ENCODE peak calls at places on chromosomes 4 and X, in ten cellular contexts. D, P, R, J, E, U, I, A, L and T are unnamed samples.

GRCh38 chrX:8245411-8245810 is 74.3 kb upstream of the VCX2 start:
- DNase-seq in D (no peak), P (no peak), R (no peak), J (no peak), E (no peak), U (no peak), I (peak), A (no peak), L (no peak), T (no peak)

GRCh38 chr4:173524218-173525117 is 5.6 kb downstream of the HAND2 start:
- DNase-seq in D (no peak), P (no peak), R (no peak), J (no peak), E (no peak), U (no peak), I (peak), A (no peak), L (no peak), T (no peak)

GRCh38 chr4:153152453-153153338 is 51.5 kb upstream of the TRIM2 start:
- DNase-seq in D (peak), P (peak), R (no peak), J (peak), E (peak), U (peak), I (peak), A (peak), L (peak), T (no peak)

GRCh38 chr4:80925293-80925692 is 105.2 kb upstream of the BMP3 start:
- DNase-seq in D (no peak), P (no peak), R (no peak), J (no peak), E (no peak), U (no peak), I (no peak), A (no peak), L (no peak), T (no peak)

GRCh38 chr4:136664988-136665387 is 867.3 kb downstream of the PCDH18 start:
- DNase-seq in D (no peak), P (peak), R (no peak), J (no peak), E (no peak), U (no peak), I (no peak), A (no peak), L (no peak), T (no peak)

GRCh38 chr4:54942735-54943134 is 182.7 kb downstream of the KDR start:
- DNase-seq in D (no peak), P (no peak), R (no peak), J (peak), E (no peak), U (no peak), I (no peak), A (peak), L (no peak), T (no peak)

GRCh38 chrX:64571011-64571410 is 175.8 kb upstream of the MTMR8 start:
- DNase-seq in D (no peak), P (no peak), R (no peak), J (no peak), E (no peak), U (no peak), I (peak), A (no peak), L (no peak), T (no peak)

GRCh38 chr4:168474660-168475320 is 5.5 kb downstream of the DDX60L start:
- DNase-seq in D (no peak), P (no peak), R (no peak), J (no peak), E (no peak), U (no peak), I (no peak), A (no peak), L (no peak), T (no peak)

GRCh38 chr4:85725727-85726170 is 250.8 kb downstream of the ARHGAP24 start:
- DNase-seq in D (no peak), P (no peak), R (no peak), J (no peak), E (no peak), U (no peak), I (peak), A (no peak), L (no peak), T (no peak)

GRCh38 chr4:159048166-159048886 is 54.6 kb upstream of the RAPGEF2 start:
- DNase-seq in D (peak), P (peak), R (peak), J (no peak), E (no peak), U (no peak), I (peak), A (no peak), L (peak), T (no peak)

GRCh38 chr4:152860057-152860456 is 76.1 kb upstream of the FHDC1 start:
- DNase-seq in D (no peak), P (no peak), R (no peak), J (no peak), E (no peak), U (no peak), I (peak), A (no peak), L (no peak), T (no peak)

GRCh38 chr4:85495621-85496020 is 20.7 kb downstream of the ARHGAP24 start:
- DNase-seq in D (no peak), P (no peak), R (no peak), J (no peak), E (no peak), U (no peak), I (no peak), A (no peak), L (no peak), T (no peak)

GRCh38 chr4:153205757-153206156 is 1.5 kb downstream of the TRIM2 start:
- DNase-seq in D (no peak), P (no peak), R (no peak), J (peak), E (no peak), U (peak), I (peak), A (peak), L (peak), T (peak)

GRCh38 chr4:2478220-2478619 is 9.3 kb downstream of the RNF4 start:
- DNase-seq in D (no peak), P (no peak), R (no peak), J (no peak), E (no peak), U (no peak), I (no peak), A (no peak), L (no peak), T (no peak)

GRCh38 chr4:94171616-94172015 is 36.0 kb upstream of the SMARCAD1 start:
- DNase-seq in D (no peak), P (peak), R (no peak), J (no peak), E (no peak), U (no peak), I (no peak), A (no peak), L (no peak), T (no peak)

GRCh38 chr4:8157496-8157895 is 1.1 kb downstream of the ABLIM2 start:
- DNase-seq in D (peak), P (no peak), R (no peak), J (no peak), E (no peak), U (no peak), I (no peak), A (no peak), L (no peak), T (no peak)

GRCh38 chrX:140766024-140766611 is 56.6 kb downstream of the LINC00632 start:
- DNase-seq in D (peak), P (peak), R (peak), J (peak), E (peak), U (peak), I (peak), A (peak), L (peak), T (peak)

GRCh38 chr4:7876096-7876993 is 63.3 kb downstream of the AFAP1 start:
- DNase-seq in D (no peak), P (no peak), R (no peak), J (peak), E (no peak), U (peak), I (peak), A (peak), L (peak), T (no peak)

GRCh38 chr4:90127706-90128345 is 632 bp downstream of the CCSER1 start:
- DNase-seq in D (peak), P (no peak), R (no peak), J (peak), E (no peak), U (no peak), I (no peak), A (peak), L (peak), T (no peak)